ENCODE peak calls at places on chromosomes 3 and 15, in ten cellular contexts. One of them, this sample, is unnamed.
A peak's percentile ranks its signal among the peaks of the same experiment; 100 is the strongest.

GRCh38 chr3:127438951-127439350 is 151.1 kb upstream of the PRR20G start:
- DNase-seq in HT-29: no peak
- DNase-seq in NCI-H1694 treated with DMSO at 0.1 percent for 48 hours: no peak
- DNase-seq in heart right ventricle: no peak
- DNase-seq in NCI-H1092: no peak
- DNase-seq in occipital lobe: no peak
- DNase-seq in LoVo: no peak
- DNase-seq in RPMI8226: no peak
- DNase-seq in stimulated activated CD8-positive, alpha-beta memory T cell treated with anti-CD3 and anti-CD28 coated beads, Interleukin-2, amount 100 ng/mL, for 48 hours: no peak
- DNase-seq in GM03348: no peak
- DNase-seq in this sample: no peak

GRCh38 chr3:21894459-21895083 is 143.6 kb upstream of the ZNF385D start:
- DNase-seq in RPMI8226: peak; percentile 11
- DNase-seq in NCI-H1092: no peak
- DNase-seq in LoVo: no peak
- DNase-seq in occipital lobe: no peak
- DNase-seq in heart right ventricle: no peak
- DNase-seq in HT-29: peak; percentile 24
- DNase-seq in GM03348: peak; percentile 39
- DNase-seq in NCI-H1694 treated with DMSO at 0.1 percent for 48 hours: no peak
- DNase-seq in stimulated activated CD8-positive, alpha-beta memory T cell treated with anti-CD3 and anti-CD28 coated beads, Interleukin-2, amount 100 ng/mL, for 48 hours: no peak
- DNase-seq in this sample: no peak

GRCh38 chr15:69340243-69340991 is 41.7 kb downstream of the PAQR5 start:
- DNase-seq in GM03348: no peak
- DNase-seq in RPMI8226: no peak
- DNase-seq in heart right ventricle: no peak
- DNase-seq in NCI-H1694 treated with DMSO at 0.1 percent for 48 hours: no peak
- DNase-seq in occipital lobe: no peak
- DNase-seq in NCI-H1092: no peak
- DNase-seq in LoVo: no peak
- DNase-seq in stimulated activated CD8-positive, alpha-beta memory T cell treated with anti-CD3 and anti-CD28 coated beads, Interleukin-2, amount 100 ng/mL, for 48 hours: no peak
- DNase-seq in HT-29: no peak
- DNase-seq in this sample: no peak

GRCh38 chr3:50525987-50526386 is 22.6 kb upstream of the CACNA2D2 start:
- DNase-seq in stimulated activated CD8-positive, alpha-beta memory T cell treated with anti-CD3 and anti-CD28 coated beads, Interleukin-2, amount 100 ng/mL, for 48 hours: peak; percentile 62
- DNase-seq in LoVo: peak; percentile 27
- DNase-seq in RPMI8226: peak; percentile 88
- DNase-seq in heart right ventricle: no peak
- DNase-seq in NCI-H1694 treated with DMSO at 0.1 percent for 48 hours: no peak
- DNase-seq in GM03348: peak; percentile 65
- DNase-seq in occipital lobe: no peak
- DNase-seq in NCI-H1092: no peak
- DNase-seq in HT-29: peak; percentile 39
- DNase-seq in this sample: peak; percentile 63

GRCh38 chr3:10389341-10389740 is 68.4 kb upstream of the SEC13 start:
- DNase-seq in NCI-H1092: no peak
- DNase-seq in GM03348: no peak
- DNase-seq in occipital lobe: no peak
- DNase-seq in HT-29: no peak
- DNase-seq in LoVo: no peak
- DNase-seq in NCI-H1694 treated with DMSO at 0.1 percent for 48 hours: no peak
- DNase-seq in stimulated activated CD8-positive, alpha-beta memory T cell treated with anti-CD3 and anti-CD28 coated beads, Interleukin-2, amount 100 ng/mL, for 48 hours: no peak
- DNase-seq in heart right ventricle: no peak
- DNase-seq in RPMI8226: peak; percentile 41
- DNase-seq in this sample: no peak

GRCh38 chr3:37190667-37191066 is 16.3 kb upstream of the LRRFIP2 start:
- DNase-seq in occipital lobe: no peak
- DNase-seq in GM03348: no peak
- DNase-seq in NCI-H1694 treated with DMSO at 0.1 percent for 48 hours: no peak
- DNase-seq in NCI-H1092: no peak
- DNase-seq in HT-29: no peak
- DNase-seq in RPMI8226: no peak
- DNase-seq in heart right ventricle: no peak
- DNase-seq in LoVo: no peak
- DNase-seq in stimulated activated CD8-positive, alpha-beta memory T cell treated with anti-CD3 and anti-CD28 coated beads, Interleukin-2, amount 100 ng/mL, for 48 hours: no peak
- DNase-seq in this sample: no peak

GRCh38 chr15:66822106-66822505 is 120.1 kb downstream of the SMAD6 start:
- DNase-seq in HT-29: no peak
- DNase-seq in GM03348: no peak
- DNase-seq in stimulated activated CD8-positive, alpha-beta memory T cell treated with anti-CD3 and anti-CD28 coated beads, Interleukin-2, amount 100 ng/mL, for 48 hours: no peak
- DNase-seq in heart right ventricle: no peak
- DNase-seq in occipital lobe: no peak
- DNase-seq in LoVo: no peak
- DNase-seq in RPMI8226: no peak
- DNase-seq in NCI-H1092: no peak
- DNase-seq in NCI-H1694 treated with DMSO at 0.1 percent for 48 hours: no peak
- DNase-seq in this sample: no peak

GRCh38 chr3:60095930-60096329 is 1046.1 kb upstream of the CFAP20DC start:
- DNase-seq in NCI-H1092: no peak
- DNase-seq in occipital lobe: no peak
- DNase-seq in stimulated activated CD8-positive, alpha-beta memory T cell treated with anti-CD3 and anti-CD28 coated beads, Interleukin-2, amount 100 ng/mL, for 48 hours: no peak
- DNase-seq in RPMI8226: no peak
- DNase-seq in GM03348: no peak
- DNase-seq in heart right ventricle: no peak
- DNase-seq in HT-29: no peak
- DNase-seq in LoVo: no peak
- DNase-seq in NCI-H1694 treated with DMSO at 0.1 percent for 48 hours: no peak
- DNase-seq in this sample: no peak

GRCh38 chr15:35383511-35383910 is 162.5 kb downstream of the DPH6 start:
- DNase-seq in HT-29: no peak
- DNase-seq in GM03348: no peak
- DNase-seq in NCI-H1694 treated with DMSO at 0.1 percent for 48 hours: no peak
- DNase-seq in RPMI8226: no peak
- DNase-seq in stimulated activated CD8-positive, alpha-beta memory T cell treated with anti-CD3 and anti-CD28 coated beads, Interleukin-2, amount 100 ng/mL, for 48 hours: no peak
- DNase-seq in NCI-H1092: no peak
- DNase-seq in LoVo: no peak
- DNase-seq in heart right ventricle: no peak
- DNase-seq in occipital lobe: no peak
- DNase-seq in this sample: no peak

GRCh38 chr3:161443921-161444457 is 52.6 kb upstream of the OTOL1 start:
- DNase-seq in HT-29: no peak
- DNase-seq in heart right ventricle: no peak
- DNase-seq in NCI-H1694 treated with DMSO at 0.1 percent for 48 hours: no peak
- DNase-seq in NCI-H1092: no peak
- DNase-seq in occipital lobe: no peak
- DNase-seq in LoVo: no peak
- DNase-seq in RPMI8226: no peak
- DNase-seq in GM03348: no peak
- DNase-seq in stimulated activated CD8-positive, alpha-beta memory T cell treated with anti-CD3 and anti-CD28 coated beads, Interleukin-2, amount 100 ng/mL, for 48 hours: no peak
- DNase-seq in this sample: no peak

GRCh38 chr15:58854598-58854997 is 78.9 kb downstream of the SLTM start:
- DNase-seq in NCI-H1092: no peak
- DNase-seq in heart right ventricle: no peak
- DNase-seq in LoVo: no peak
- DNase-seq in occipital lobe: no peak
- DNase-seq in stimulated activated CD8-positive, alpha-beta memory T cell treated with anti-CD3 and anti-CD28 coated beads, Interleukin-2, amount 100 ng/mL, for 48 hours: no peak
- DNase-seq in GM03348: no peak
- DNase-seq in HT-29: no peak
- DNase-seq in RPMI8226: no peak
- DNase-seq in NCI-H1694 treated with DMSO at 0.1 percent for 48 hours: no peak
- DNase-seq in this sample: no peak

GRCh38 chr3:49021213-49021812 is 608 bp upstream of the NDUFAF3 start:
- DNase-seq in occipital lobe: peak; percentile 95
- DNase-seq in RPMI8226: peak; percentile 99
- DNase-seq in heart right ventricle: peak; percentile 99
- DNase-seq in LoVo: peak; percentile 98
- DNase-seq in NCI-H1694 treated with DMSO at 0.1 percent for 48 hours: peak; percentile 66
- DNase-seq in stimulated activated CD8-positive, alpha-beta memory T cell treated with anti-CD3 and anti-CD28 coated beads, Interleukin-2, amount 100 ng/mL, for 48 hours: peak; percentile 99
- DNase-seq in HT-29: peak; percentile 97
- DNase-seq in GM03348: peak; percentile 98
- DNase-seq in NCI-H1092: peak; percentile 95
- DNase-seq in this sample: peak; percentile 98

GRCh38 chr3:36032180-36032895 is 348.0 kb upstream of the STAC start:
- DNase-seq in LoVo: no peak
- DNase-seq in NCI-H1092: no peak
- DNase-seq in occipital lobe: no peak
- DNase-seq in GM03348: no peak
- DNase-seq in HT-29: no peak
- DNase-seq in stimulated activated CD8-positive, alpha-beta memory T cell treated with anti-CD3 and anti-CD28 coated beads, Interleukin-2, amount 100 ng/mL, for 48 hours: no peak
- DNase-seq in NCI-H1694 treated with DMSO at 0.1 percent for 48 hours: no peak
- DNase-seq in RPMI8226: no peak
- DNase-seq in heart right ventricle: no peak
- DNase-seq in this sample: no peak

This sample was measured in activated CD8-positive, alpha-beta memory T cell treated with anti-CD3 and anti-CD28 coated beads for 48 hours.